ENCODE peak calls at places on chromosome 12, in six cellular contexts. I, E, V, T, Y and Q are unnamed samples.

GRCh38 chr12:33476058-33476457 is 36.4 kb upstream of the SYT10 start:
- DNase-seq in I (no peak), E (no peak), V (no peak), T (no peak), Y (no peak), Q (no peak)

GRCh38 chr12:53380797-53381738 is 1.1 kb downstream of the SP1 start:
- DNase-seq in I (no peak), E (peak; percentile 10), V (no peak), T (peak; percentile 38), Y (peak; percentile 50), Q (no peak)

GRCh38 chr12:49942921-49943662 is 7.4 kb upstream of the AQP2 start:
- DNase-seq in I (no peak), E (no peak), V (no peak), T (no peak), Y (no peak), Q (no peak)

GRCh38 chr12:12387521-12387920 is 30.6 kb downstream of the BORCS5 start:
- DNase-seq in I (no peak), E (no peak), V (no peak), T (no peak), Y (no peak), Q (no peak)

GRCh38 chr12:38782393-38782792 is 123.0 kb downstream of the CPNE8 start:
- DNase-seq in I (no peak), E (no peak), V (no peak), T (no peak), Y (no peak), Q (no peak)

GRCh38 chr12:98646165-98646764 is 1.2 kb downstream of the APAF1 start:
- DNase-seq in I (peak; percentile 18), E (no peak), V (no peak), T (no peak), Y (no peak), Q (no peak)

GRCh38 chr12:99092100-99092851 is 447.2 kb downstream of the APAF1 start:
- DNase-seq in I (no peak), E (no peak), V (no peak), T (no peak), Y (no peak), Q (no peak)

GRCh38 chr12:42669471-42669997 is 80.0 kb upstream of the PRICKLE1 start:
- DNase-seq in I (peak; percentile 52), E (no peak), V (no peak), T (no peak), Y (no peak), Q (no peak)

GRCh38 chr12:32444895-32445294 is 45.5 kb downstream of the FGD4 start:
- DNase-seq in I (peak; percentile 68), E (no peak), V (no peak), T (no peak), Y (no peak), Q (no peak)

GRCh38 chr12:108629824-108630476 is 3.7 kb downstream of the SELPLG start:
- DNase-seq in I (no peak), E (peak; percentile 29), V (no peak), T (peak; percentile 80), Y (no peak), Q (no peak)

GRCh38 chr12:111411187-111411764 is 5.6 kb downstream of the SH2B3 start:
- DNase-seq in I (no peak), E (no peak), V (no peak), T (no peak), Y (no peak), Q (no peak)

GRCh38 chr12:122208073-122208820 is 4.7 kb downstream of the B3GNT4 start:
- DNase-seq in I (no peak), E (no peak), V (no peak), T (no peak), Y (no peak), Q (no peak)